ENCODE peak calls at places on chromosomes 2 and 18, in ten cellular contexts. Z is iPS-NIHi11, R is NCI-H1105 treated with DMSO at 0.1 percent for 48 hours, P is lung, K is KBM-7, W is NB4, T is NCI-H1092, J is right lobe of liver, B is brain pericyte, E is pancreas. O is an unnamed sample.

GRCh38 chr2:48619526-48619925 is 1.9 kb downstream of the GTF2A1L start:
- DNase-seq in Z (no peak), R (no peak), P (no peak), K (no peak), W (no peak), T (no peak), J (no peak), B (no peak), E (no peak), O (no peak)

GRCh38 chr18:45793295-45793965 is 32.0 kb upstream of the SIGLEC15 start:
- DNase-seq in Z (no peak), R (no peak), P (no peak), K (no peak), W (peak; percentile 55), T (no peak), J (no peak), B (peak; percentile 32), E (no peak), O (no peak)

GRCh38 chr2:98805412-98806265 is 74.7 kb upstream of the MGAT4A start:
- DNase-seq in Z (no peak), R (no peak), P (peak; percentile 82), K (peak; percentile 85), W (peak; percentile 100), T (peak; percentile 63), J (peak; percentile 75), B (no peak), E (no peak), O (no peak)

GRCh38 chr2:142131016-142131714 is at the start of gene LRP1B:
- DNase-seq in Z (peak; percentile 36), R (peak; percentile 61), P (no peak), K (peak; percentile 48), W (peak; percentile 36), T (no peak), J (peak; percentile 59), B (no peak), E (peak; percentile 53), O (no peak)

GRCh38 chr2:21251216-21251971 is 127.6 kb downstream of the TDRD15 start:
- DNase-seq in Z (no peak), R (peak; percentile 79), P (no peak), K (no peak), W (no peak), T (peak; percentile 3), J (no peak), B (no peak), E (no peak), O (no peak)

GRCh38 chr18:65994294-65994693 is 243.5 kb downstream of the CDH7 start:
- DNase-seq in Z (no peak), R (no peak), P (no peak), K (no peak), W (no peak), T (no peak), J (no peak), B (no peak), E (no peak), O (no peak)

GRCh38 chr18:72808688-72809087 is 59.1 kb downstream of the NETO1 start:
- DNase-seq in Z (no peak), R (no peak), P (no peak), K (no peak), W (no peak), T (no peak), J (no peak), B (no peak), E (no peak), O (peak; percentile 56)

GRCh38 chr2:109138449-109138848 is 9.4 kb downstream of the SH3RF3 start:
- DNase-seq in Z (no peak), R (no peak), P (no peak), K (no peak), W (no peak), T (no peak), J (no peak), B (no peak), E (no peak), O (no peak)

GRCh38 chr2:212975333-212975732 is 176.1 kb downstream of the IKZF2 start:
- DNase-seq in Z (no peak), R (no peak), P (no peak), K (no peak), W (no peak), T (no peak), J (no peak), B (no peak), E (no peak), O (peak; percentile 9)

GRCh38 chr2:201883559-201883958 is 77.2 kb downstream of the CDK15 start:
- DNase-seq in Z (no peak), R (no peak), P (no peak), K (no peak), W (peak; percentile 51), T (peak; percentile 29), J (no peak), B (no peak), E (no peak), O (peak; percentile 68)

GRCh38 chr2:60556441-60556997 is 3.1 kb upstream of the BCL11A start:
- DNase-seq in Z (no peak), R (peak; percentile 14), P (no peak), K (peak; percentile 52), W (peak; percentile 70), T (no peak), J (no peak), B (no peak), E (no peak), O (no peak)

GRCh38 chr2:235262750-235263149 is 231.1 kb upstream of the AGAP1 start:
- DNase-seq in Z (no peak), R (no peak), P (no peak), K (no peak), W (no peak), T (no peak), J (no peak), B (no peak), E (no peak), O (no peak)

GRCh38 chr2:138059967-138060635 is 95.8 kb downstream of the HNMT start:
- DNase-seq in Z (no peak), R (peak; percentile 66), P (no peak), K (peak; percentile 14), W (peak; percentile 30), T (no peak), J (no peak), B (peak; percentile 40), E (peak; percentile 59), O (peak; percentile 67)

GRCh38 chr2:37454851-37455762 is 110.7 kb downstream of the QPCT start:
- DNase-seq in Z (no peak), R (no peak), P (no peak), K (no peak), W (no peak), T (peak; percentile 15), J (no peak), B (no peak), E (no peak), O (no peak)

GRCh38 chr2:227414846-227415245 is 27.1 kb upstream of the SCYGR1 start:
- DNase-seq in Z (no peak), R (no peak), P (no peak), K (no peak), W (peak; percentile 29), T (no peak), J (no peak), B (no peak), E (no peak), O (no peak)

O was measured in heart right ventricle.